ENCODE peak calls at places on chromosomes 6 and 20, in seven cellular contexts. S, T, P, E, H, J and K are unnamed samples.

GRCh38 chr6:31007694-31008093 is 2.6 kb upstream of the MUC22 start:
- DNase-seq in P (no peak), T (no peak), H (no peak), S (peak), J (no peak), E (no peak), K (no peak)

GRCh38 chr20:24957326-24957996 is 8.4 kb downstream of the CST7 start:
- DNase-seq in S (no peak), T (no peak), E (no peak), H (peak), J (no peak), P (no peak), K (no peak)

GRCh38 chr20:44029848-44030230 is 115.2 kb downstream of the TOX2 start:
- DNase-seq in P (no peak), H (no peak), E (no peak), T (no peak), J (no peak), S (no peak), K (no peak)

GRCh38 chr20:36549942-36550796 is 8.8 kb downstream of the MYL9 start:
- DNase-seq in H (peak), J (no peak), T (no peak), P (no peak), E (peak), S (no peak), K (no peak)

GRCh38 chr20:57974863-57975262 is 253.6 kb downstream of the ANKRD60 start:
- DNase-seq in J (no peak), E (no peak), P (no peak), T (no peak), S (no peak), H (no peak), K (no peak)

GRCh38 chr20:38290829-38291581 is 13.0 kb upstream of the BPI start:
- DNase-seq in T (no peak), S (no peak), E (peak), H (no peak), P (peak), J (peak), K (no peak)

GRCh38 chr6:146355521-146356100 is 188.0 kb upstream of the RAB32 start:
- DNase-seq in H (no peak), E (no peak), S (no peak), T (no peak), J (peak), P (no peak), K (no peak)

GRCh38 chr6:116287668-116288282 is 8.0 kb upstream of the TSPYL1 start:
- DNase-seq in H (no peak), S (peak), J (peak), E (no peak), T (peak), P (no peak), K (no peak)

GRCh38 chr6:157981132-157981394 is 600 bp upstream of the SYNJ2 start:
- DNase-seq in E (peak), T (no peak), J (no peak), P (no peak), S (no peak), H (peak), K (peak)

GRCh38 chr6:81002126-81002525 is 750.4 kb downstream of the TENT5A start:
- DNase-seq in H (no peak), J (no peak), S (no peak), T (no peak), P (no peak), E (no peak), K (no peak)

GRCh38 chr6:141467041-141467440 is 665.7 kb upstream of the GJE1 start:
- DNase-seq in P (no peak), S (no peak), J (no peak), T (no peak), E (no peak), H (no peak), K (no peak)

GRCh38 chr6:18209539-18210197 is 54.4 kb downstream of the KDM1B start:
- DNase-seq in E (no peak), H (no peak), J (no peak), P (no peak), T (peak), S (no peak), K (no peak)

GRCh38 chr20:33668087-33668790 is 1.5 kb downstream of the ACTL10 start:
- DNase-seq in H (peak), J (peak), T (peak), E (peak), P (no peak), S (no peak), K (no peak)

GRCh38 chr6:431986-432385 is 40.4 kb downstream of the IRF4 start:
- DNase-seq in S (no peak), P (no peak), T (no peak), E (no peak), H (no peak), J (no peak), K (no peak)

GRCh38 chr20:33883164-33883563 is 72.0 kb downstream of the CHMP4B start:
- DNase-seq in J (no peak), S (no peak), P (no peak), E (no peak), H (no peak), T (no peak), K (peak)

GRCh38 chr20:40265872-40266533 is 423.0 kb downstream of the MAFB start:
- DNase-seq in J (peak), H (no peak), P (no peak), S (no peak), T (peak), E (no peak), K (peak)

GRCh38 chr20:2542361-2542760 is 6.0 kb downstream of the TMC2 start:
- DNase-seq in H (no peak), S (no peak), E (no peak), T (no peak), P (no peak), J (no peak), K (no peak)

GRCh38 chr6:85015396-85015990 is 251.1 kb upstream of the TBX18 start:
- DNase-seq in E (peak), P (peak), J (peak), T (peak), H (no peak), S (peak), K (peak)

GRCh38 chr20:19406371-19406770 is 193.9 kb downstream of the SLC24A3 start:
- DNase-seq in J (no peak), E (no peak), T (no peak), S (no peak), P (no peak), H (no peak), K (no peak)

GRCh38 chr6:147621280-147621679 is 112.8 kb downstream of the SAMD5 start:
- DNase-seq in J (no peak), P (no peak), H (no peak), E (no peak), T (peak), S (peak), K (no peak)

GRCh38 chr6:53264915-53265615 is 83.7 kb downstream of the ELOVL5 start:
- DNase-seq in S (no peak), H (no peak), J (no peak), T (no peak), P (no peak), E (no peak), K (no peak)

GRCh38 chr20:62918137-62918536 is 8.2 kb downstream of the DIDO1 start:
- DNase-seq in E (no peak), J (no peak), H (no peak), P (no peak), S (no peak), T (no peak), K (no peak)

GRCh38 chr6:16684195-16684689 is 77.0 kb downstream of the ATXN1 start:
- DNase-seq in J (no peak), H (no peak), E (no peak), T (no peak), P (no peak), S (no peak), K (no peak)

GRCh38 chr6:6875818-6876470 is 231.8 kb upstream of the RREB1 start:
- DNase-seq in T (no peak), E (no peak), J (no peak), H (no peak), S (peak), P (no peak), K (no peak)

GRCh38 chr20:62892348-62893304 is 31.0 kb upstream of the TCFL5 start:
- DNase-seq in E (no peak), P (no peak), H (no peak), J (no peak), S (no peak), T (no peak), K (no peak)

GRCh38 chr6:169726963-169727362 is 2.7 kb upstream of the PHF10 start:
- DNase-seq in S (no peak), E (no peak), J (no peak), H (no peak), T (no peak), P (no peak), K (no peak)

GRCh38 chr6:147167576-147168461 is 36.4 kb upstream of the STXBP5 start:
- DNase-seq in H (no peak), P (no peak), E (no peak), S (no peak), J (no peak), T (no peak), K (no peak)

GRCh38 chr6:170232186-170233002 is 58.5 kb downstream of the DLL1 start:
- DNase-seq in T (no peak), P (no peak), H (no peak), J (no peak), E (no peak), S (no peak), K (no peak)

GRCh38 chr6:28710466-28711191 is 184.9 kb downstream of the GPX5 start:
- DNase-seq in T (no peak), E (no peak), P (no peak), H (no peak), S (no peak), J (peak), K (no peak)
- H3K4me3 ChIP-seq in T (no peak), E (peak), P (no peak), H (no peak), S (no peak), J (peak), K (no peak)

GRCh38 chr6:93829009-93829408 is 409.6 kb upstream of the EPHA7 start:
- DNase-seq in H (no peak), P (no peak), T (no peak), E (no peak), S (no peak), J (no peak), K (no peak)

GRCh38 chr6:93825950-93826349 is 406.6 kb upstream of the EPHA7 start:
- DNase-seq in H (no peak), E (no peak), T (no peak), J (no peak), P (no peak), S (no peak), K (no peak)

GRCh38 chr6:93823489-93823888 is 404.1 kb upstream of the EPHA7 start:
- DNase-seq in S (no peak), E (no peak), P (no peak), T (no peak), J (no peak), H (no peak), K (no peak)

GRCh38 chr6:93828553-93828952 is 409.2 kb upstream of the EPHA7 start:
- DNase-seq in J (no peak), T (no peak), E (no peak), P (no peak), H (no peak), S (no peak), K (no peak)

GRCh38 chr6:93827728-93828127 is 408.4 kb upstream of the EPHA7 start:
- DNase-seq in P (no peak), J (no peak), E (no peak), S (no peak), T (no peak), H (no peak), K (no peak)
- H3K4me3 ChIP-seq in P (no peak), J (no peak), E (no peak), S (no peak), T (no peak), H (no peak), K (no peak)

GRCh38 chr6:106250997-106251396 is 74.6 kb downstream of the ATG5 start:
- DNase-seq in E (no peak), J (no peak), P (no peak), S (no peak), T (no peak), H (no peak), K (no peak)
- H3K4me3 ChIP-seq in E (no peak), J (no peak), P (no peak), S (no peak), T (no peak), H (no peak), K (no peak)

DNA sequence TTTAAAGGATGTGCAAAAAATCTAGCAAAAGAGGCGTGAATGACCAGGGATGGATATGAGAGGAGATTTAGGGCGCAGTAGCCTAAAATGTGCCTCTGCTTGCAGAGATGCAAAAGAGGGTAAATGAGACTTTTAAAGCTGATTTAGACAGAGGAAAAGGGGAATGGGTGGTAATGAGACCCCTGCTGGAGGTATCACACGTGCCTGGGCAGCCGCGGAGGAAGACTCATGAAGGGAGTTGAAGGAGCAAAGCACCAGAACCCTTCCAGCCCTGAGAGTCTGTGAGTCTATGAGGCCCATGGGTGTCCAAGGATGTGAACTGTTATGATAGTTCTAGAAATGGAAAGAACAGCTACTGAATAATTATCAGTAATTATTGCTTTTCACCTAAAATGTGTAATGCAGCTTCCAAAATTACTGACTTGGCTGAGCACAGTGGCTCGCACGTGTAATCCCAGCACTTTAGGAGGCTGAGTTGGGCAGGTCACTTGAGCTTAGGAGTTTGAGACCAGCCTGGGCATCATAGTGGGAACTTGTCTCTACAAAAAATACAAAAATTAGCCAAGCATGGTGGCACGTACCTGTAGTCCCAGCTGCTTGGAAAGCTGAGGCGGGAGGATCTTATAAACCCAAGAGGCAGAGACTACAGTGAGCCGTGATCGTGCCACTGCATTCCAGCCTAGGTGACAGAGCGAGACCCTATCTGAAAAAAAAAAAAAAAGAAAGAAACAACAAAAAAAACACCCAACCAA is 38.2 kb upstream of the TIAM2 start:
- DNase-seq in E (peak), T (no peak), H (no peak), P (no peak), S (no peak), J (peak), K (no peak)
- H3K4me3 ChIP-seq in E (no peak), T (no peak), H (no peak), P (no peak), S (no peak), J (no peak), K (no peak)

GRCh38 chr20:23272176-23273029 is 78.2 kb upstream of the NXT1 start:
- DNase-seq in E (no peak), P (no peak), T (no peak), H (no peak), J (no peak), S (no peak), K (no peak)
- H3K4me3 ChIP-seq in E (no peak), P (no peak), T (no peak), H (no peak), J (no peak), S (no peak), K (no peak)

GRCh38 chr6:165701005-165701404 is 38.0 kb upstream of the PDE10A start:
- DNase-seq in P (no peak), H (no peak), E (no peak), S (no peak), T (no peak), J (no peak), K (no peak)

GRCh38 chr6:165701564-165702354 is 38.7 kb upstream of the PDE10A start:
- DNase-seq in S (no peak), H (no peak), T (no peak), J (no peak), P (no peak), E (no peak), K (no peak)

GRCh38 chr6:165704001-165704748 is 41.1 kb upstream of the PDE10A start:
- DNase-seq in P (no peak), J (peak), H (no peak), E (no peak), T (no peak), S (no peak), K (no peak)

GRCh38 chr6:165705941-165706340 is 42.9 kb upstream of the PDE10A start:
- DNase-seq in E (no peak), S (no peak), T (no peak), J (no peak), H (no peak), P (no peak), K (no peak)

DNA sequence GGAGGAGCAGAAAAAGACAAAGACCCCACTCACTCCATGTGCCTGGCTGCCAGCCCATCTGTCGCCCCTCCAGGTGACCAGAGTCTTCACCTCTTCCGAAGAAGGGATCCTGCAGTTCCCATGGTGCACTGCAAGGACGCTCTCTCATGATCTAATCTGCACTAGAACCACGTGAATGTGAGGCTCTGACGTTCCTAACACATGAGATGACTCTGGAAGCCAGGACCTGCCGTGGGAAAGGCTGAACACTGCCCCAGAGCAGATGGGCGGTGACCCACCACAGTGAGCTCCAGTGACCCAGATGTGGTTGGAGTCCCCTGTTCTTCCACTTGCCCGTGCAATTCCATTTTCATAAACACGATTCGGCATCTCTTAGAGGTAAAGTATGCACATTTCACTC is 39.6 kb upstream of the PDE10A start:
- DNase-seq in J (no peak), H (no peak), P (no peak), E (no peak), S (no peak), T (no peak), K (no peak)
- H3K4me3 ChIP-seq in J (no peak), H (no peak), P (no peak), E (no peak), S (no peak), T (no peak), K (no peak)